ENCODE peak calls at places on chromosomes 1 and 21, in four cellular contexts. Z is GM23338, X is K562, M is HepG2. E is an unnamed sample.

GRCh38 chr1:213393860-213394259 is 342.8 kb downstream of the RPS6KC1 start:
- DNase-seq in Z (no peak), X (no peak), M (peak), E (no peak)

GRCh38 chr21:28991861-28992525 is 684 bp downstream of the LTN1 start:
- DNase-seq in M (peak), Z (no peak), X (peak), E (no peak)

GRCh38 chr1:31535561-31535960 is 40.8 kb upstream of the TINAGL1 start:
- DNase-seq in M (no peak), X (no peak), Z (no peak), E (no peak)

GRCh38 chr1:48940946-48941732 is 164.4 kb upstream of the BEND5 start:
- DNase-seq in M (no peak), X (no peak), Z (no peak), E (no peak)

GRCh38 chr1:32753532-32754281 is 51.1 kb upstream of the SYNC start:
- DNase-seq in Z (peak), M (no peak), X (peak), E (no peak)

GRCh38 chr21:38416791-38417190 is 81.5 kb downstream of the ERG start:
- DNase-seq in X (no peak), Z (no peak), M (no peak), E (no peak)

GRCh38 chr1:211932581-211933010 is 102.0 kb upstream of the LPGAT1 start:
- DNase-seq in X (peak), M (no peak), Z (no peak), E (no peak)

GRCh38 chr1:87140831-87141540 is 187.7 kb upstream of the LMO4 start:
- DNase-seq in X (no peak), M (no peak), Z (no peak), E (no peak)

GRCh38 chr1:230501845-230502244 is 75.7 kb upstream of the PGBD5 start:
- DNase-seq in Z (no peak), X (no peak), M (no peak), E (no peak)

GRCh38 chr1:21491483-21492170 is 17.6 kb upstream of the ALPL start:
- DNase-seq in X (no peak), Z (no peak), M (no peak), E (no peak)

GRCh38 chr1:243945727-243946126 is 95.7 kb upstream of the AKT3 start:
- DNase-seq in M (no peak), Z (no peak), X (no peak), E (no peak)

GRCh38 chr21:42830456-42831455 is 48.6 kb downstream of the WDR4 start:
- DNase-seq in Z (no peak), X (no peak), M (no peak), E (no peak)

GRCh38 chr1:99639945-99640344 is 6.0 kb upstream of the PALMD start:
- DNase-seq in M (no peak), Z (no peak), X (no peak), E (no peak)

GRCh38 chr1:107648071-107648470 is 316.9 kb downstream of the VAV3 start:
- DNase-seq in Z (no peak), M (no peak), X (no peak), E (no peak)

GRCh38 chr1:168469690-168470089 is 74.1 kb downstream of the XCL2 start:
- DNase-seq in X (peak), Z (no peak), M (no peak), E (no peak)

GRCh38 chr1:54053745-54054437 is 483 bp downstream of the TCEANC2 start:
- DNase-seq in M (no peak), Z (peak), X (peak), E (no peak)

GRCh38 chr1:238562376-238562775 is 671.7 kb upstream of the ZP4 start:
- DNase-seq in X (no peak), Z (no peak), M (no peak), E (no peak)

GRCh38 chr21:20010691-20011200 is 987.5 kb upstream of the NCAM2 start:
- DNase-seq in X (no peak), M (no peak), Z (no peak), E (no peak)

DNA sequence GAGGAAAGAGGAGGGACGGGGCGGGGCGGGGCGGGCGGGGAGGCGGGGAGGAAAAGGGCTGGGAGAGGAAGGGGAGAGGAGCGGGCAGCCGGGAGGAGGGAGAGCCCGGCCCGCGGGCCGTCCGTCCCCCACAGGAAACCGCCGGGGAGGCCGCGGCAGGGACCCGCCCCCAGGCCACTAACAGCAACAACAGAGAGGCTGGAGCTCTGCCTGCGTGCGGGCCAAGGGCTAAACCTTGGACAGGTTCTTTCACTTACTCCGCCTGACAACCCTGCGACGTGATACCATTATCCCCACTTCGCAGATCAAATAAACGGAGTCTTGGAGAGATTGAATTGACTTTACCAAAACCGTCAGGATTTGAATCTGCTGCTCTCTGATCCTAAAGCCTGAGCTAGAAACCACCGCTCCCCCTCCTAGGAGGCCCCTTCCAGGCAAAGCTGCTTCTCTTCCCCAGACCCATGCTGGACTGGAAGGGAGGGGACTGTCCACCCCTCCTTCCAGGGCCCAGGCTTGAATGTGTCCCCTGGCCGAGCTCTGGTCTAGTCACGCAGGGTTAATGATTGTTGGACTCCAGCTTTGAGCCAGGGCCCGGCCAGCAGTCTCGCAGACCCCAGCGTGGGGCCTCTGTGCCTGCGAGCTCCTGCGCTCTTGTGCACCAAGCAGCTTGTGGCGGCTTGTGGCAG is at the start of gene EVA1B:
- DNase-seq in Z (peak), M (peak), X (peak), E (no peak)
- TF ChIP-seq JUNB in Z (no peak), M (no peak), X (no peak), E (no peak)

DNA sequence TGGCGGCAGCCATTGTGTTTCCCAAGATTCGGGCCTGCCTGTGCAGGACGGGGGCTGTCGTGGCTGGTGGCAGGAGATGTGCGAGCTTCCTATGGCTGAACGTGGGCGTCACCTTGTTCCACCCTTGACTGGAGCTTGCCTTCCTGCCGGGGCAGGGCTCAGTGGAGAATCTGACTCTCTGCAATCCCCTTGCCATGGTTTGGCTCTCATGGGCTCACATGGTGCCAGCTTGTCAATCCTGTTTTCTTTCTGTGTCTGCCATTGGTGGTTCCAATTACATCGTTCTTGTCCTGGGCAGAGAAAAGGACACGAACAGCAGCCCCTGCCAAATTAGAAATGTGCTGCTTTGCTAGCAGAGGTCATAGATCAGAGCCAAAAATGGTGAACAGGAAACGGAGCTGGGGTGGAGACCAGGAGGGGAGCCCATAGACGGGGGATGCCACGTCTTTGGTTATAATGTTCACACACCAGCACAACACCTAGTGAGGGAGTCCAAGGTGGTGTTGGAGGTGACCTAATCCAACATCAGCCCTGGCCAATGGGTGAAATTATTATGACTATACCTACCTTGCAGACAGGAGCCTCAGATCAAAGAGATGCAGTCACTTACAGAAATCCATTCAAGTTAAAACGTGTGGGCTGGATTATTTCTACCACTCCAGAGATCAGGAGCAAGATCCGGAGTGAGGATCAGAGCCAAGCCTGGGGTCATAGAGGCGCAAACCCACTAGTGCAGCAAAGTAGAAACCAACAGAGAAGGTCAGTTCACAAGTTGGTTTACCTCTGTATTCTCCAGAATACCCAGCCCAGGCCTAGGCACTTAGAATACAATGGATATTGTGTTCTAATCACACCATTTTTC is 253.1 kb downstream of the SIPA1L2 start:
- DNase-seq in M (no peak), X (no peak), Z (no peak), E (no peak)
- H2AFZ ChIP-seq in M (no peak), X (no peak), Z (no peak), E (no peak)

GRCh38 chr1:204754821-204755220 is 69.3 kb upstream of the LRRN2 start:
- DNase-seq in X (no peak), Z (no peak), M (no peak), E (no peak)

GRCh38 chr1:204756349-204756748 is 70.8 kb upstream of the LRRN2 start:
- DNase-seq in M (no peak), X (no peak), Z (no peak), E (no peak)

GRCh38 chr1:204763773-204764427 is 78.4 kb upstream of the LRRN2 start:
- DNase-seq in M (peak), Z (peak), X (peak), E (peak)

GRCh38 chr1:204758601-204759000 is 73.1 kb upstream of the LRRN2 start:
- DNase-seq in X (no peak), M (no peak), Z (no peak), E (no peak)

DNA sequence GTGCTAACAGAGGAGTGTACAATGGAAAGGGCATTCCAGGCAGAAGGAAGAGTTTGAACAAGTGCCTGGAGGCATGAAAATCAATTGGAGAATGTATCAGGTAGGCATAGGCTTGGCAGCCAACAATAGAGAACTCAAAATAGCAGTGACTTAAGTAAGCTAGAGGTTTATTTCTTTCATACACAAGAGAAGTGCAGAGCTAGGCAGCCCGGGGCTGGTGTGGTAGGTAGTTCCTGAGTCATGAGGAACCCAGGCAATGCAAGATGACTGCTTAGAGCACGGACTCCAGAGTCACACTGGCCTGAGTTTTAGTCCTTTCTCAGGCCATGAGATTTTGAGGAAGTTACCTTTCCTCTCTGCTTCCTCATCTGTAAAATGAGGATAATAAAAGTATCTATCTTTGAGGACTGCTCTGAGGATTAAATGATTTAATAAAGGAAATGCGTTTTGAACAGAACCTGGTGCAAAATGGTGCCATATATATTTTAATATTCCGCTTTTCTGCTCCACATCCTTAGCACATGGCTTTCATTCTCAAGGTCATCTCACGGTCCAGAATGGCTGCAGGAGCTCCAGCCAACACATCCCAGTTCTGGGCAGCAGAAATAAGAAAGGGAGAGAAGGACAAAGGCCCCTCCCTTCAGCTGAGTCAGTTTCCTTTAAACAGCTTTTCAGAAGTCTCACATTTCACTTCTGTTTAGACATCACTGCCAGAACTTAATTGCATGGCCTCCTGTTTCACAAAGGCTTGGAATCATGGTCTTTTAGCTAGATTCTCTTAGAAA is 75.0 kb upstream of the LRRN2 start:
- DNase-seq in X (no peak), M (no peak), Z (no peak), E (no peak)
- TF ChIP-seq JUNB in X (no peak), M (no peak), Z (no peak), E (no peak)

GRCh38 chr21:33976082-33976979 is 60.7 kb upstream of the ATP5PO start:
- DNase-seq in Z (peak), X (peak), M (peak), E (peak)
- H2AFZ ChIP-seq in Z (peak), X (peak), M (peak), E (peak)

GRCh38 chr1:91901231-91901630 is 15.3 kb upstream of the TGFBR3 start:
- DNase-seq in Z (no peak), M (no peak), X (no peak), E (no peak)
- TF ChIP-seq JUNB in Z (no peak), M (no peak), X (no peak), E (no peak)

GRCh38 chr1:200625381-200625824 is 4.9 kb upstream of the KIF14 start:
- DNase-seq in M (no peak), Z (no peak), X (no peak), E (peak)
- H2AFZ ChIP-seq in M (no peak), Z (no peak), X (peak), E (no peak)

GRCh38 chr1:66436378-66437135 is 97.4 kb upstream of the SGIP1 start:
- DNase-seq in M (no peak), X (no peak), Z (peak), E (peak)
- TF ChIP-seq JUNB in M (no peak), X (no peak), Z (no peak), E (no peak)